ENCODE peak calls at places on chromosomes 2 and 18, in six cellular contexts. Q, W, N, S, C and Z are unnamed samples.

GRCh38 chr2:147739531-147739930 is 105.3 kb upstream of the ACVR2A start:
- DNase-seq in Q (no peak), W (no peak), N (no peak), S (no peak), C (no peak), Z (no peak)

GRCh38 chr2:1588994-1589611 is 155.2 kb downstream of the PXDN start:
- DNase-seq in Q (no peak), W (no peak), N (no peak), S (no peak), C (no peak), Z (no peak)

GRCh38 chr2:48760848-48761247 is 5.3 kb upstream of the LHCGR start:
- DNase-seq in Q (no peak), W (no peak), N (no peak), S (no peak), C (no peak), Z (no peak)

GRCh38 chr2:117411983-117412382 is 402.5 kb upstream of the DDX18 start:
- DNase-seq in Q (no peak), W (no peak), N (no peak), S (no peak), C (no peak), Z (no peak)

GRCh38 chr2:37654932-37655331 is 16.5 kb downstream of the CDC42EP3 start:
- DNase-seq in Q (no peak), W (no peak), N (no peak), S (peak), C (no peak), Z (no peak)

GRCh38 chr2:206832886-206833285 is 67.5 kb downstream of the FASTKD2 start:
- DNase-seq in Q (no peak), W (no peak), N (no peak), S (no peak), C (no peak), Z (no peak)

GRCh38 chr2:70248810-70249438 is 496 bp upstream of the TIA1 start:
- DNase-seq in Q (peak), W (peak), N (peak), S (no peak), C (peak), Z (peak)

GRCh38 chr2:160033732-160034392 is 28.6 kb downstream of the PLA2R1 start:
- DNase-seq in Q (peak), W (no peak), N (no peak), S (no peak), C (no peak), Z (no peak)

GRCh38 chr2:12318427-12319057 is 398.2 kb upstream of the TRIB2 start:
- DNase-seq in Q (no peak), W (no peak), N (no peak), S (no peak), C (no peak), Z (no peak)

GRCh38 chr2:166637051-166637450 is 143.0 kb upstream of the SCN7A start:
- DNase-seq in Q (no peak), W (no peak), N (no peak), S (no peak), C (no peak), Z (no peak)

GRCh38 chr2:137333386-137333972 is 568.1 kb downstream of the THSD7B start:
- DNase-seq in Q (no peak), W (no peak), N (no peak), S (peak), C (no peak), Z (no peak)

GRCh38 chr18:21704603-21705364 is at the start of gene ABHD3:
- DNase-seq in Q (peak), W (peak), N (peak), S (peak), C (peak), Z (peak)

GRCh38 chr2:173545364-173545734 is 190.7 kb downstream of the CDCA7 start:
- DNase-seq in Q (peak), W (no peak), N (no peak), S (no peak), C (no peak), Z (no peak)

GRCh38 chr2:239302083-239302807 is 98.6 kb downstream of the HDAC4 start:
- DNase-seq in Q (no peak), W (peak), N (peak), S (no peak), C (peak), Z (peak)

GRCh38 chr2:240182476-240182875 is 42.0 kb upstream of the OTOS start:
- DNase-seq in Q (no peak), W (no peak), N (no peak), S (no peak), C (no peak), Z (no peak)

GRCh38 chr2:151306621-151307020 is 17.2 kb upstream of the NMI start:
- DNase-seq in Q (no peak), W (no peak), N (no peak), S (no peak), C (no peak), Z (no peak)

GRCh38 chr2:7692657-7693161 is 775.5 kb downstream of the RNF144A start:
- DNase-seq in Q (peak), W (no peak), N (peak), S (no peak), C (no peak), Z (no peak)

GRCh38 chr2:191677091-191677645 is 768 bp upstream of the NABP1 start:
- DNase-seq in Q (peak), W (no peak), N (peak), S (no peak), C (no peak), Z (peak)

GRCh38 chr18:1965541-1965940 is 605.8 kb downstream of the METTL4 start:
- DNase-seq in Q (no peak), W (no peak), N (no peak), S (no peak), C (no peak), Z (no peak)

GRCh38 chr2:126657146-126657635 is 1.2 kb downstream of the GYPC start:
- DNase-seq in Q (no peak), W (peak), N (peak), S (no peak), C (peak), Z (peak)

GRCh38 chr2:214277880-214278279 is 133.0 kb upstream of the VWC2L start:
- DNase-seq in Q (no peak), W (no peak), N (no peak), S (no peak), C (no peak), Z (no peak)

GRCh38 chr2:223093436-223093839 is 41.4 kb downstream of the KCNE4 start:
- DNase-seq in Q (no peak), W (peak), N (no peak), S (no peak), C (peak), Z (no peak)

GRCh38 chr2:121662651-121663050 is 13.4 kb upstream of the CLASP1 start:
- DNase-seq in Q (no peak), W (no peak), N (no peak), S (no peak), C (no peak), Z (no peak)

GRCh38 chr2:161076936-161077335 is 83.3 kb upstream of the TANK start:
- DNase-seq in Q (no peak), W (no peak), N (no peak), S (no peak), C (no peak), Z (no peak)
- TF ChIP-seq CTCF in Q (no peak), W (no peak), N (no peak), S (no peak), C (no peak), Z (no peak)

GRCh38 chr2:171266102-171266501 is 105.4 kb upstream of the TLK1 start:
- DNase-seq in Q (no peak), W (no peak), N (no peak), S (no peak), C (no peak), Z (no peak)

GRCh38 chr2:171271380-171271779 is 110.7 kb upstream of the TLK1 start:
- DNase-seq in Q (no peak), W (no peak), N (no peak), S (no peak), C (no peak), Z (no peak)

GRCh38 chr2:171272039-171272438 is 111.3 kb upstream of the TLK1 start:
- DNase-seq in Q (peak), W (peak), N (no peak), S (no peak), C (no peak), Z (peak)

GRCh38 chr2:171268230-171268629 is 107.5 kb upstream of the TLK1 start:
- DNase-seq in Q (no peak), W (no peak), N (no peak), S (no peak), C (no peak), Z (no peak)
- TF ChIP-seq EP300 in Q (no peak), W (no peak), N (no peak), S (no peak), C (no peak), Z (no peak)

GRCh38 chr18:42444349-42444748 is 489.3 kb downstream of the PIK3C3 start:
- DNase-seq in Q (no peak), W (no peak), N (no peak), S (no peak), C (no peak), Z (no peak)

GRCh38 chr18:42447688-42448087 is 492.7 kb downstream of the PIK3C3 start:
- DNase-seq in Q (no peak), W (no peak), N (no peak), S (no peak), C (no peak), Z (no peak)

GRCh38 chr18:42445359-42445758 is 490.3 kb downstream of the PIK3C3 start:
- DNase-seq in Q (no peak), W (no peak), N (no peak), S (no peak), C (no peak), Z (no peak)

GRCh38 chr18:42442661-42443060 is 487.6 kb downstream of the PIK3C3 start:
- DNase-seq in Q (no peak), W (no peak), N (no peak), S (no peak), C (no peak), Z (no peak)

GRCh38 chr18:42446195-42446594 is 491.2 kb downstream of the PIK3C3 start:
- DNase-seq in Q (no peak), W (no peak), N (no peak), S (no peak), C (no peak), Z (no peak)
- TF ChIP-seq POLR2A in Q (no peak), W (no peak), N (no peak), S (no peak), C (no peak), Z (no peak)

DNA sequence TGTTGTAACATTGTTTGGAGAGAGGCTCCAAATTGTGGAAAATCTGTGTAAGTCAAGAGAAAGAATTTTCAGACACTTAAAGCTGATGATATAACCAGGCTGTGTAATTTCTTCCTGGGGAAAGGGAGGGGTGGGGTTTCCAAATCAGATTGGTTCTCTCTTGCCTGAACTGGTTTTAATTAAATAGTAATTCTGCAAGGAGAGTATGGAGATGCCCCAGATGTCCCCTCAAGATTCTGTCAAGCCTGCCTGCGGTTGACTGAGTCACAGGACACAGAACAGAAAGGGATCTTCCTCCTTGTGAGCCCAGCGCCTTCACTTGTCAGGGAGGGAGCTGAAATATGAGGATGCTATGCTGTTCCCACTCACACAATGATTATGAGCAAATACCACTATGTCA is 54.5 kb downstream of the C18orf63 start:
- DNase-seq in Q (no peak), W (no peak), N (no peak), S (no peak), C (no peak), Z (no peak)
- TF ChIP-seq CTCF in Q (no peak), W (no peak), N (no peak), S (no peak), C (no peak), Z (no peak)

DNA sequence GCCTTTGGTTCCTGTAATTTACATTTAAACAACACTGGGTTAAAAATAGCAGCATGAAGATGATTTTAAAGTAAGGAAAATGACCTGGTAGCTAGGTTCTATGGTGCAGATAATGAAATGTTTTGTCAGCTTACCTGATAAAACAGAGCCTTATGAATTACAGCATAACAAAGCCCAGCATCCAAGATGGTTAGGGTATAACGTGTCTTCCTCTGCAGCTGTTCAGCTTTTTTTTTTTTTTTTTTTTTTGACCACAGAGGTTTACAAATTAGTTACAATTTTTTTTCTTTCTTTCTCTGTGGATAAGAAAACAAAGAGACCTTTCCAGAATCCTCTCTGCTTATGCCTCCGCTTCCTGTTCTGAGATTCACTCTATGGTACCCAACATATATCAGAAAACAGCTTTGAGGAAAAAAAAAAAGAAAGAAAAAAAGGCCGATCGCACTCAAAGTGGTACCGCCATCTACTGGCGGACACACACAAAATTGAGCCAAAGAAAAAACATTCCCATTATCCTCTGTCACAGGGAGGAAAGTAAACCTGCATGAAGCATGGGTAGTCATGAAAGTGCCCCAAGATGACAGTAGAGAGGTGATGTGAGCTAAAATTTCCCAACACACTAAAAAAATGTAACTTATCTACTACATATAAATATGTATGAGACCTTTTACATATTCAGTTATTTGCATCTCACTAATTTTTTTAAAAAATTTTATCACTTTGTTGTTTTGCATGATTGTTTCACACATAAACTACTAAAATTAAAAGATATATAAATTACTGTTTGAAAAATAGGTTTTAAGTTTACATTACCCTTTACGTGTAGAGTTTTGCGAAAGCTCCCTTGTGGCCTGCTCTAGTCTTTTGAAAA is at the start of gene SCN3A:
- DNase-seq in Q (peak), W (no peak), N (no peak), S (no peak), C (no peak), Z (peak)
- TF ChIP-seq EP300 in Q (no peak), W (no peak), N (no peak), S (no peak), C (no peak), Z (no peak)

GRCh38 chr18:3608488-3608887 is 158.5 kb downstream of the TGIF1 start:
- DNase-seq in Q (no peak), W (no peak), N (no peak), S (no peak), C (no peak), Z (no peak)
- TF ChIP-seq POLR2A in Q (no peak), W (no peak), N (no peak), S (no peak), C (no peak), Z (no peak)